ENCODE peak calls at places on chromosome 5, in eight cellular contexts. X is left ventricle myocardium inferior, D is endothelial cell, L is BE2C, A is cardiac muscle cell, T is GM12878, Q is progenitor cell of endocrine pancreas, K is astrocyte of the spinal cord. N is an unnamed sample.

GRCh38 chr5:56306433-56307150 is 73.5 kb upstream of the ANKRD55 start:
- DNase-seq in X (no peak), D (no peak), L (no peak), A (no peak), T (no peak), Q (no peak), K (no peak), N (no peak)

GRCh38 chr5:97167435-97167834 is 15.6 kb downstream of the RIOK2 start:
- DNase-seq in X (no peak), D (no peak), L (no peak), A (no peak), T (peak), Q (no peak), K (no peak), N (no peak)

GRCh38 chr5:100901851-100902341 is 1.2 kb downstream of the ST8SIA4 start:
- DNase-seq in X (no peak), D (peak), L (no peak), A (peak), T (no peak), Q (no peak), K (peak), N (peak)

GRCh38 chr5:109739741-109740140 is 50.0 kb downstream of the MAN2A1 start:
- DNase-seq in X (no peak), D (peak), L (no peak), A (peak), T (no peak), Q (no peak), K (peak), N (no peak)

GRCh38 chr5:151079838-151080619 is 805 bp downstream of the TNIP1 start:
- DNase-seq in X (no peak), D (no peak), L (no peak), A (peak), T (no peak), Q (no peak), K (peak), N (no peak)

GRCh38 chr5:14581333-14581890 is at the start of gene OTULINL:
- DNase-seq in X (peak), D (peak), L (peak), A (peak), T (no peak), Q (peak), K (peak), N (peak)

GRCh38 chr5:12883395-12883794 is 979.1 kb upstream of the CTNND2 start:
- DNase-seq in X (no peak), D (no peak), L (no peak), A (no peak), T (no peak), Q (no peak), K (no peak), N (no peak)

GRCh38 chr5:6937675-6938074 is 224.4 kb downstream of the TENT4A start:
- DNase-seq in X (no peak), D (no peak), L (no peak), A (no peak), T (no peak), Q (no peak), K (no peak), N (no peak)

GRCh38 chr5:10192309-10192708 is 57.4 kb downstream of the ATPSCKMT start:
- DNase-seq in X (no peak), D (no peak), L (no peak), A (peak), T (no peak), Q (no peak), K (peak), N (no peak)

GRCh38 chr5:134177197-134178171 is 734 bp upstream of the SKP1 start:
- DNase-seq in X (no peak), D (peak), L (no peak), A (peak), T (peak), Q (no peak), K (peak), N (no peak)

GRCh38 chr5:108028411-108028810 is 353.5 kb downstream of the FBXL17 start:
- DNase-seq in X (no peak), D (no peak), L (peak), A (peak), T (no peak), Q (no peak), K (no peak), N (no peak)

GRCh38 chr5:130111723-130112122 is 207.5 kb downstream of the CHSY3 start:
- DNase-seq in X (no peak), D (no peak), L (no peak), A (no peak), T (no peak), Q (no peak), K (no peak), N (no peak)

GRCh38 chr5:148372883-148373282 is 10.9 kb upstream of the FBXO38 start:
- DNase-seq in X (no peak), D (no peak), L (no peak), A (no peak), T (no peak), Q (no peak), K (no peak), N (no peak)

GRCh38 chr5:10729320-10730133 is 31.5 kb downstream of the DAP start:
- DNase-seq in X (peak), D (no peak), L (no peak), A (no peak), T (no peak), Q (no peak), K (no peak), N (no peak)

GRCh38 chr5:138602371-138603000 is 27.3 kb upstream of the HSPA9 start:
- DNase-seq in X (no peak), D (no peak), L (peak), A (no peak), T (no peak), Q (no peak), K (no peak), N (no peak)

GRCh38 chr5:60208681-60209080 is 315.2 kb upstream of the PDE4D start:
- DNase-seq in X (no peak), D (no peak), L (no peak), A (no peak), T (no peak), Q (no peak), K (no peak), N (no peak)

GRCh38 chr5:132748522-132749000 is 1.3 kb downstream of the CCNI2 start:
- DNase-seq in X (no peak), D (no peak), L (no peak), A (no peak), T (no peak), Q (no peak), K (no peak), N (no peak)

GRCh38 chr5:123474238-123474637 is 37.7 kb upstream of the CSNK1G3 start:
- DNase-seq in X (no peak), D (no peak), L (no peak), A (no peak), T (no peak), Q (no peak), K (no peak), N (no peak)

GRCh38 chr5:113240951-113241726 is 193.7 kb downstream of the TSSK1B start:
- DNase-seq in X (no peak), D (no peak), L (no peak), A (no peak), T (no peak), Q (no peak), K (no peak), N (no peak)

GRCh38 chr5:108521841-108522506 is 140.1 kb upstream of the FBXL17 start:
- DNase-seq in X (no peak), D (peak), L (peak), A (peak), T (peak), Q (peak), K (peak), N (no peak)

GRCh38 chr5:39076757-39077475 is 2.7 kb upstream of the RICTOR start:
- DNase-seq in X (no peak), D (no peak), L (no peak), A (no peak), T (peak), Q (no peak), K (peak), N (no peak)

GRCh38 chr5:54094706-54095105 is 215.7 kb downstream of the ARL15 start:
- DNase-seq in X (no peak), D (no peak), L (no peak), A (no peak), T (no peak), Q (no peak), K (no peak), N (no peak)

GRCh38 chr5:98069876-98070512 is 703.5 kb upstream of the RGMB start:
- DNase-seq in X (no peak), D (no peak), L (no peak), A (peak), T (no peak), Q (no peak), K (peak), N (no peak)

GRCh38 chr5:142597546-142598337 is 88.1 kb downstream of the FGF1 start:
- DNase-seq in X (no peak), D (no peak), L (peak), A (peak), T (no peak), Q (no peak), K (peak), N (no peak)

GRCh38 chr5:166428264-166428663 is 1863.2 kb upstream of the WWC1 start:
- DNase-seq in X (no peak), D (no peak), L (no peak), A (no peak), T (no peak), Q (no peak), K (no peak), N (no peak)

GRCh38 chr5:3092664-3093063 is 341.2 kb upstream of the IRX2 start:
- DNase-seq in X (no peak), D (no peak), L (no peak), A (no peak), T (no peak), Q (no peak), K (no peak), N (no peak)

GRCh38 chr5:178404987-178405386 is 172.4 kb upstream of the PHYKPL start:
- DNase-seq in X (no peak), D (no peak), L (no peak), A (no peak), T (no peak), Q (no peak), K (no peak), N (no peak)

GRCh38 chr5:176621661-176622079 is 8.7 kb downstream of the SNCB start:
- DNase-seq in X (no peak), D (no peak), L (no peak), A (peak), T (no peak), Q (no peak), K (no peak), N (no peak)

GRCh38 chr5:65151632-65152031 is 330.1 kb downstream of the ADAMTS6 start:
- DNase-seq in X (no peak), D (no peak), L (no peak), A (peak), T (no peak), Q (no peak), K (no peak), N (no peak)

GRCh38 chr5:68068204-68068603 is 147.4 kb upstream of the PIK3R1 start:
- DNase-seq in X (no peak), D (no peak), L (no peak), A (no peak), T (no peak), Q (no peak), K (no peak), N (no peak)

GRCh38 chr5:54869691-54870090 is 115.7 kb downstream of the ESM1 start:
- DNase-seq in X (no peak), D (no peak), L (no peak), A (no peak), T (no peak), Q (no peak), K (no peak), N (no peak)

GRCh38 chr5:59793000-59793399 is 100.5 kb downstream of the PDE4D start:
- DNase-seq in X (peak), D (no peak), L (no peak), A (peak), T (no peak), Q (no peak), K (peak), N (no peak)

GRCh38 chr5:38994329-38994927 is 79.8 kb downstream of the RICTOR start:
- DNase-seq in X (no peak), D (peak), L (peak), A (peak), T (no peak), Q (no peak), K (peak), N (no peak)

GRCh38 chr5:31537856-31538255 is 5.8 kb downstream of the C5orf22 start:
- DNase-seq in X (no peak), D (no peak), L (no peak), A (peak), T (no peak), Q (no peak), K (peak), N (no peak)

GRCh38 chr5:15585826-15586591 is 86.0 kb downstream of the FBXL7 start:
- DNase-seq in X (no peak), D (no peak), L (no peak), A (no peak), T (no peak), Q (no peak), K (no peak), N (no peak)

GRCh38 chr5:160506006-160507004 is 84.7 kb downstream of the PTTG1 start:
- DNase-seq in X (no peak), D (peak), L (peak), A (peak), T (no peak), Q (no peak), K (peak), N (peak)

GRCh38 chr5:160504906-160505305 is 83.3 kb downstream of the PTTG1 start:
- DNase-seq in X (no peak), D (no peak), L (no peak), A (no peak), T (no peak), Q (no peak), K (no peak), N (no peak)

GRCh38 chr5:160511280-160511929 is 89.8 kb downstream of the PTTG1 start:
- DNase-seq in X (no peak), D (no peak), L (no peak), A (no peak), T (no peak), Q (no peak), K (no peak), N (no peak)

GRCh38 chr5:160507181-160507811 is 85.6 kb downstream of the PTTG1 start:
- DNase-seq in X (no peak), D (no peak), L (no peak), A (peak), T (no peak), Q (no peak), K (peak), N (no peak)

DNA sequence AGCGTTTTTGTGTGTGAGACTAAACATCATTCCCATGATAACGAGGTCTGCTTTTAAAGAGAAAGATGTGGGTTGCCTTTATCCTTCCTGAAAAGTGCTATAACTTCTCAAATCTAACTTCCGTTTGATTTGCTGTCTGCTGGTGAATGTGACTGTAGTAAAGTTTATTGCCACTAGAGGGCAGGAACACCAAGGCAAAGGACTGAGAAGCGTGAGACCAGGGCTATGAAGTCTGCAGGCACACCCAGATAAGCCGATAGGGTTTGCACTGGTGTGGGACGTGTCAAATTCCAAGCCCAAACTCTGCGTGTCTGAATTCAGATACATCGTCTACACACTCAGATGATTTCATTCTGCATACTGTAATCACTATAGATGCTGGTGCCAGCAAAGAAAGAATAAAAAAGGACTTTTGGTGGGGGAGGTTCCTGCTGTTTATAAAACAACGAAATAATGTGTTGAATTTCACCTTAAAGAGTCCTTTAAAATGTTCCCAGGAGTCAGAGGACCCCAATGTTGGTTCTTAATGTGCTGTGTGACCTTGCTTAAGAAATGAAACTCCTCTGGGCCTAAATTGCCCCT is 87.2 kb downstream of the PTTG1 start:
- DNase-seq in X (no peak), D (peak), L (peak), A (peak), T (peak), Q (peak), K (peak), N (no peak)
- TF ChIP-seq CTCF in X (peak), D (peak), L (peak), A (peak), T (peak), Q (peak), K (peak), N (peak)

GRCh38 chr5:175460126-175460525 is 16.1 kb upstream of the DRD1 start:
- DNase-seq in X (no peak), D (no peak), L (no peak), A (peak), T (no peak), Q (no peak), K (no peak), N (no peak)
- TF ChIP-seq CTCF in X (peak), D (peak), L (peak), A (peak), T (peak), Q (peak), K (peak), N (no peak)

GRCh38 chr5:71836547-71837112 is 117.6 kb downstream of the CARTPT start:
- DNase-seq in X (no peak), D (no peak), L (no peak), A (peak), T (no peak), Q (no peak), K (no peak), N (no peak)

GRCh38 chr5:71832812-71833456 is 113.9 kb downstream of the CARTPT start:
- DNase-seq in X (no peak), D (no peak), L (no peak), A (no peak), T (no peak), Q (no peak), K (no peak), N (no peak)

GRCh38 chr5:71834575-71834974 is 115.5 kb downstream of the CARTPT start:
- DNase-seq in X (no peak), D (no peak), L (no peak), A (no peak), T (no peak), Q (no peak), K (no peak), N (no peak)

GRCh38 chr5:71838286-71838685 is 119.2 kb downstream of the CARTPT start:
- DNase-seq in X (no peak), D (no peak), L (no peak), A (no peak), T (no peak), Q (no peak), K (no peak), N (no peak)

GRCh38 chr5:71836084-71836483 is 117.0 kb downstream of the CARTPT start:
- DNase-seq in X (no peak), D (no peak), L (no peak), A (peak), T (no peak), Q (no peak), K (peak), N (no peak)
- TF ChIP-seq CTCF in X (no peak), D (no peak), L (peak), A (peak), T (no peak), Q (peak), K (peak), N (no peak)

DNA sequence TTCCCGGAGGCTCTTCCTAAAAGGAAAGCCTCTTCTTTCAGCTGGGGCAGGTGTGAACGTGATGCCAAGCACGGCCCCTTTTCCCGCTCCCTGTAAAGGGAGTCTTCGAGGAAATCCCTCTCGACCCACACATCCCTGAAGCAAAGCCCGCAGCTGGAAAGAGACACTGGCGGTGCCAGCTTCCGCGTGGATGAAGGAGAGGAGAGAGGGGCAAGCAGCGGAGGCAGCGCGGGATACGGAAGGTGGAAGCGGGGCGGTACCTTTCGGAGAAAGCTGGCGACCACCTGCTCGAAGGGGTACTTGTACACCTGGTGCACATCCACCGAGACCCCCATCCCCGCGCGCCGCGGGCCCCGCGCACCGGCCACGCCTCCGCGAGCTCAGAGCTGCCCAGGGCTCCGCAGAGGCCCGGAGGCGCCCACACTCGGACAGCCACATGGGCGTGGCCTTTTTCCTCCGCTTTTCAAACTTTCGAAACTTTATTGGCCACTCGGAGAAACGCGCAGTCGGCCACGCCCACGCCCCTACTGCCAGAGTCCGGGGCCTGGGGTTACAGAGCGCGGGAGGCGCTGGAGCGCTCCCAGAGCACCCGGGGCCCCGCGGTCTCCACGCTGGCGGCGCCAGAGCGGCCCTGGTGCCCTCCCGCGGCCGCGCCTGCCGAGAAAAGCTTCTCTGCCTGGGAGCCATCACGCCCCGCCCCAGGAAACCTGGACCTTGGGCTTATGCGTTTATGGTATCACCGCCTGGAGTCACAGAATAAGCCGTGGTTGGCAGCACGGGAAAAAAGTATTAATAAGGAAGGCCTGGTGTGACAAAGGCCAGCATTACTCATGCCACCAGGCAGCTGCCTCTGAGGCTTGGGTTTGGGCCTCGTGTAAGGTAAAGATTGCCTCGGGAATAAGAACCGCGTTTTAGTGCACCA is at the start of gene PRELID2:
- DNase-seq in X (peak), D (peak), L (peak), A (peak), T (peak), Q (peak), K (peak), N (no peak)
- TF ChIP-seq CTCF in X (peak), D (no peak), L (no peak), A (no peak), T (no peak), Q (peak), K (no peak), N (no peak)

DNA sequence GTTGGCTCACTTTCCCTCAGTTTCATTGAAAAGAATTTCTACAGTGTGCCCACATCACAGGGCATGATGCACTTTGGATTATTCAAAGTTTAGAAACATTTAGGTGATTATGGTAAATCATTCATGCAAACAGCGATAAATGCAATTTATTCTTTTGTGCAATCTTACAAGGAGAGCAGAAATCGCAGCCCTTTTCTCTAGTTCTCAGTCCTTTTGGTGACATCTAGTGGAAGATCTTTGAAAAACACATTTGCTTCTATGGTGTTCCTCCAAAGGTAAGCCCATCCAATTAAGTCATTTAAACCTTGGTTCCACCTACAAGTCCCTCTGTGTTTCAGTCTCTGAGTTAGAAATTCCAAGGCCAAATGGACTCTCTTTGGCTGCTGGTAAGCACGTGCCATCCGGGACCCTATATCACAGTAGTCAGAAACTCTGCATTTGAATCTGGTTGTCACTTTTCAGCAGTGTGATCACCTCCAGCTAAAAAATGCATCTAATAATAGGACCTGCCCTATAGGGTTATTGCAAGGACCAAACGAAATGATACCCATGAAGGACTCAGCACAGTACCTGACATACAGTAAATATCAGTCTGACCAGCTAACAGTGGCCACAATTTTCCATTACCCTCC is 66.4 kb downstream of the MACROH2A1 start:
- DNase-seq in X (no peak), D (no peak), L (no peak), A (peak), T (no peak), Q (no peak), K (peak), N (no peak)
- TF ChIP-seq CTCF in X (peak), D (peak), L (peak), A (peak), T (peak), Q (peak), K (peak), N (peak)

N was measured in natural killer cell.